ENCODE peak calls at places on chromosomes 4 and X, in five cellular contexts. I is H54, T is T-helper 2 cell, R is ecto neural progenitor cell, F is SK-MEL-5. U is an unnamed sample.

GRCh38 chr4:40409835-40410234 is 74.7 kb downstream of the CHRNA9 start:
- DNase-seq in I (no peak), R (no peak), F (no peak), T (no peak), U (no peak)

GRCh38 chr4:15557806-15558550 is 88.3 kb downstream of the CC2D2A start:
- DNase-seq in T (no peak), R (no peak), F (no peak), I (no peak), U (no peak)

GRCh38 chr4:26140150-26140898 is 180.5 kb upstream of the RBPJ start:
- DNase-seq in F (no peak), I (peak; percentile 23), R (no peak), T (no peak), U (peak; percentile 80)

GRCh38 chr4:64899563-64899962 is 490.3 kb upstream of the TECRL start:
- DNase-seq in I (no peak), F (no peak), R (no peak), T (no peak), U (no peak)

GRCh38 chr4:15756361-15756861 is 21.7 kb upstream of the CD38 start:
- DNase-seq in T (peak; percentile 92), F (peak; percentile 37), R (no peak), I (no peak), U (no peak)

GRCh38 chr4:16794816-16795445 is 103.5 kb downstream of the LDB2 start:
- DNase-seq in R (peak; percentile 77), T (no peak), I (peak; percentile 4), F (peak; percentile 71), U (no peak)

GRCh38 chr4:176153124-176153523 is 42.3 kb downstream of the SPATA4 start:
- DNase-seq in F (no peak), R (no peak), T (no peak), I (no peak), U (no peak)

GRCh38 chrX:48083212-48083611 is 11.8 kb upstream of the ZNF630 start:
- DNase-seq in I (peak; percentile 13), T (peak; percentile 14), F (no peak), R (peak; percentile 48), U (no peak)

GRCh38 chr4:168666531-168666930 is 169.7 kb downstream of the PALLD start:
- DNase-seq in T (no peak), R (no peak), F (no peak), I (no peak), U (no peak)

GRCh38 chr4:23923141-23923540 is 33.3 kb upstream of the PPARGC1A start:
- DNase-seq in R (no peak), I (no peak), T (no peak), F (no peak), U (peak; percentile 15)

GRCh38 chr4:185726931-185727330 is 85.1 kb downstream of the SORBS2 start:
- DNase-seq in T (no peak), R (no peak), I (no peak), F (no peak), U (no peak)

GRCh38 chrX:136209016-136209738 is 42.0 kb downstream of the MAP7D3 start:
- DNase-seq in I (no peak), R (no peak), T (peak; percentile 18), F (peak; percentile 69), U (peak; percentile 13)

GRCh38 chr4:153579410-153579809 is 104.7 kb upstream of the TLR2 start:
- DNase-seq in I (no peak), R (no peak), T (no peak), F (no peak), U (no peak)

GRCh38 chr4:115119804-115120352 is 6.5 kb upstream of the NDST4 start:
- DNase-seq in T (no peak), R (no peak), F (peak; percentile 1), I (no peak), U (no peak)

GRCh38 chr4:171846893-171847292 is 33.7 kb downstream of the GALNTL6 start:
- DNase-seq in I (no peak), T (no peak), R (no peak), F (no peak), U (no peak)

GRCh38 chrX:10783451-10783995 is 163.1 kb upstream of the MID1 start:
- DNase-seq in T (no peak), I (no peak), F (no peak), R (no peak), U (no peak)

GRCh38 chrX:150324035-150324728 is 38.9 kb upstream of the MAMLD1 start:
- DNase-seq in T (no peak), F (peak; percentile 35), R (no peak), I (peak; percentile 64), U (no peak)

GRCh38 chr4:107709916-107710315 is 10.1 kb downstream of the PAPSS1 start:
- DNase-seq in I (no peak), F (no peak), R (no peak), T (no peak), U (no peak)

GRCh38 chr4:176784816-176785215 is 7.9 kb downstream of the VEGFC start:
- DNase-seq in F (no peak), R (no peak), I (no peak), T (no peak), U (no peak)

GRCh38 chrX:18099745-18100144 is 120.9 kb downstream of the BEND2 start:
- DNase-seq in I (no peak), R (no peak), F (no peak), T (no peak), U (peak; percentile 3)

GRCh38 chr4:40525811-40526598 is 103.7 kb downstream of the RBM47 start:
- DNase-seq in I (no peak), F (peak; percentile 49), T (no peak), R (no peak), U (peak; percentile 68)

GRCh38 chr4:115664285-115664684 is 550.9 kb upstream of the NDST4 start:
- DNase-seq in R (peak; percentile 77), I (no peak), F (no peak), T (no peak), U (no peak)

GRCh38 chrX:38225093-38225492 is 4.4 kb upstream of the SRPX start:
- DNase-seq in R (no peak), I (no peak), F (peak; percentile 8), T (no peak), U (no peak)

GRCh38 chrX:74535211-74535621 is 79.2 kb downstream of the RLIM start:
- DNase-seq in R (peak; percentile 58), F (peak; percentile 51), I (no peak), T (no peak), U (no peak)

GRCh38 chr4:100657187-100657586 is 139.4 kb upstream of the EMCN start:
- DNase-seq in R (no peak), I (no peak), F (no peak), T (no peak), U (no peak)

GRCh38 chr4:5894266-5894665 is 1.4 kb upstream of the CRMP1 start:
- DNase-seq in I (no peak), F (no peak), R (no peak), T (no peak), U (no peak)

GRCh38 chr4:124265701-124266100 is 446.8 kb downstream of the ANKRD50 start:
- DNase-seq in R (no peak), F (no peak), I (no peak), T (no peak), U (no peak)

GRCh38 chrX:107978707-107979307 is 3.4 kb downstream of the TEX13B start:
- DNase-seq in F (peak; percentile 55), I (no peak), T (no peak), R (peak; percentile 48), U (peak; percentile 7)